ENCODE peak calls at places on chromosome 10, in five cellular contexts. W is fibroblast of pulmonary artery, H is thyroid gland, K is kidney epithelial cell, L is pancreas. Y is an unnamed sample.

GRCh38 chr10:26770069-26770468 is 72.6 kb downstream of the PDSS1 start:
- DNase-seq in H (no peak), L (no peak), K (no peak), W (no peak), Y (no peak)

GRCh38 chr10:100927266-100927665 is 14.5 kb downstream of the SLF2 start:
- DNase-seq in H (no peak), W (peak), L (no peak), K (no peak), Y (no peak)

GRCh38 chr10:24579911-24580310 is 143.8 kb downstream of the ARHGAP21 start:
- DNase-seq in L (no peak), W (no peak), H (no peak), K (no peak), Y (no peak)

GRCh38 chr10:106609466-106609865 is 555.0 kb downstream of the SORCS1 start:
- DNase-seq in H (no peak), L (no peak), K (no peak), W (no peak), Y (no peak)

GRCh38 chr10:28790146-28790545 is 112.8 kb downstream of the BAMBI start:
- DNase-seq in H (no peak), W (no peak), L (no peak), K (no peak), Y (no peak)

GRCh38 chr10:18406136-18406535 is 245.3 kb downstream of the NSUN6 start:
- DNase-seq in W (no peak), L (no peak), K (no peak), H (no peak), Y (no peak)

GRCh38 chr10:77179015-77179695 is 458.5 kb downstream of the KCNMA1 start:
- DNase-seq in L (no peak), W (peak), K (peak), H (peak), Y (no peak)

GRCh38 chr10:73655990-73656298 is at the start of gene SYNPO2L:
- DNase-seq in W (no peak), L (no peak), H (no peak), K (no peak), Y (no peak)

GRCh38 chr10:68348265-68348741 is 15.6 kb upstream of the PBLD start:
- DNase-seq in K (no peak), H (peak), L (no peak), W (peak), Y (peak)

GRCh38 chr10:14648042-14648765 is 126.5 kb downstream of the FAM107B start:
- DNase-seq in K (peak), H (peak), L (peak), W (peak), Y (peak)

GRCh38 chr10:69422676-69423075 is 6.0 kb upstream of the TACR2 start:
- DNase-seq in H (no peak), W (no peak), K (no peak), L (no peak), Y (no peak)

GRCh38 chr10:21141946-21142345 is 244.8 kb upstream of the NEBL start:
- DNase-seq in H (no peak), L (no peak), K (no peak), W (no peak), Y (no peak)

GRCh38 chr10:115092555-115093285 is 445 bp upstream of the ATRNL1 start:
- DNase-seq in W (peak), K (no peak), H (peak), L (peak), Y (no peak)

GRCh38 chr10:28130267-28130666 is 131.4 kb upstream of the ODAD2 start:
- DNase-seq in H (no peak), L (no peak), K (no peak), W (peak), Y (no peak)

GRCh38 chr10:75461672-75462649 is 30.5 kb downstream of the LRMDA start:
- DNase-seq in K (no peak), H (no peak), L (no peak), W (no peak), Y (no peak)

GRCh38 chr10:75165684-75166622 is 44.6 kb upstream of the VDAC2 start:
- DNase-seq in W (peak), K (no peak), L (no peak), H (no peak), Y (no peak)

GRCh38 chr10:46541017-46541661 is 15.3 kb downstream of the GPRIN2 start:
- DNase-seq in H (peak), K (no peak), L (peak), W (no peak), Y (no peak)

DNA sequence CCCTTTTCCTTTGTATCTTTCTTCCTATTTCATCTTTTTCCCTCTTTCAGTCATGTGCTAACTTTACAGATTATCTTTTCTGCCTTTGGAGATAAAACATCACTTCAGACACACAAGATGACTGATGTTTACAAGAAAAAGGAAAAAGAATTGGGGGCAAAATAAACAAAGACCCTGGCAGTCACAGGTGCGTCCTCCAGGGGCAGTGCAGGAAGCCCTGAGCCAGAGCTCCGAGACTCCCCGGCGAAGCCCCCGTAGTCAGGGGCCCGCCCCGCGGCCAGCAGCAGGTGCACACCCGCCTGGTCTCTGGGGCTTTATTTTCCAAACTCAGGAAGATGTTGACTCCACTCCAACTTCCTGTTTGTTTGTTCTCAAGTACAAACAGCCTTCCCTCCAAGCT is 10.2 kb downstream of the STK32C start:
- DNase-seq in H (no peak), K (no peak), L (no peak), W (no peak), Y (no peak)
- TF ChIP-seq CTCF in H (no peak), K (no peak), L (no peak), W (no peak), Y (no peak)

GRCh38 chr10:52883996-52884871 is 111.7 kb upstream of the MBL2 start:
- DNase-seq in L (peak), W (peak), H (peak), K (peak), Y (no peak)
- TF ChIP-seq CTCF in L (peak), W (peak), H (peak), K (peak), Y (no peak)

GRCh38 chr10:4555920-4556319 is 270.1 kb upstream of the AKR1E2 start:
- DNase-seq in H (no peak), W (no peak), L (no peak), K (no peak), Y (no peak)
- TF ChIP-seq CTCF in H (no peak), W (no peak), L (no peak), K (no peak), Y (no peak)

DNA sequence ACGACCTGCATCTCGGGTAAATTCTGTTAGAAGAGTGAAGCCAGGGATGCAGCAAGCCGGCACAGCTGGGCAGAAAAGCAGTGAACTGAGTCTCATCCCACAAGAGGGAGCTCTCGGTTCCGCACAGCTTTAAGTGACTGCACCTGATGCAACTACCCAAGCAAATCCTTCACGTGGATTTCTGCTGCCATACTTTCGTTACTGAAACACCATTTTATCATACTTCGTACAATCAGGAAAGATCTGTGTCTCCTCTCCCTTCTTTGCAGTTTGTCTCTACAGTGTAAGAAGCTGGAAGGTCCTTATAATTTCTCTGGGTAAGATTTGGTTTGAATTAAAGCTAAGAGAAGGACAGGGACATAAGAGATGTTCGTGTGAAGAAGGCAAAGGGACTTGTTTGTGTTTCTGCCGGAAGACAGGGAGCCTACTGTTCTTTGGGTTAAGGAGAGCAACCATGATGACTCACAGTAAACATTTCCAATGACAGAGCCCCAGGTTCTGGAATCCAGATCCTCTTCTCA is 427.0 kb downstream of the GPAM start:
- DNase-seq in H (peak), K (peak), W (no peak), L (peak), Y (no peak)
- TF ChIP-seq CTCF in H (peak), K (peak), W (no peak), L (no peak), Y (no peak)

DNA sequence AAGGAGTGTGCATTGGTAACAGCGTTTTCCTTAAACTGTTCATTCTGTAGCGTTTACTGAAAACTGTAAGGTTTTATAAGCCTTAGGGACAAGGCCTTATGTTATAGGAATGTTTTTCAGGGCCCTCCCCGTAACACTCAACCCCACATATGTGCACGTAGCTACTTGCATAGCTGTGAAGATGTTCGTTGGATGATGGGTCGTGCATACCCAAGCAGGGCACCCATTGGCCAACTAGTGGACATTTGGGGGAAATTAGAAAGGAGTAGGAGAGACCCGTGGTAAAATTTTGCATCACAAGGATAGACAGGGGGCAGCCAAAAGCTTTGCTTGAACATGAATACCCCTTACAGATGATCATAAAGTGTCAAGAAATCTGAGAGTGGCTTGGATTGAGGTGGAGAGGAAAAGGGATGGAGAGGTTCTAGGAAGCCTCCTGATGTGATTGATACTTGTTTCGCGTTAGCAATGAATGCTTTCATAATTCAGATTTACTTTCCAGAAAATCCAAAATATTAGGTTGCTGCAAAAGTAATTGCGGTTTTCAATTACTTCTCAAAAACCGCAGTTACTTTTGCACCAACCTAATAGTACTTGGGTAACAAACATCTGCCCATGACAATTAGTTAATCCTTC is 878 bp downstream of the SEC61A2 start:
- DNase-seq in W (peak), H (peak), L (no peak), K (peak), Y (no peak)
- TF ChIP-seq CTCF in W (peak), H (peak), L (no peak), K (peak), Y (peak)

DNA sequence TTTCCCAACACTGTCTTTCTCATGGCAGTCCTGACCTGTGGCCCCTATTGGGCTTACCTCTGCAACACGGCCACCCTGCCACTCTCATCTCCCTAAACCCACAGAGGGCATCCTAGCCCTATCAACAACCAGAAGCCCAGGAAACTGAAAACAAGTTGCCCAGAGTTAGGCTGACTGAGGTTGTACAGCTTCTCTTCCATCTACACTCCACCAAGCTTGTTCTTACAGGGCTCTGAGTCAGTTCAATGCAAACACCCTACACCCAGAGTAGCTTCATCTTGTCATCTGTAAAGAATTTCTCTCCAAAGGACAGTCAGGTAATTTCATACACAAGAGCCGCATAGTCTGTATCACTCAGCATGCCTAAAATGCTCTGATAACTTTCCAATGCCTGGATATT is 175.4 kb downstream of the ARID5B start:
- DNase-seq in L (no peak), W (peak), K (peak), H (no peak), Y (no peak)
- TF ChIP-seq CTCF in L (no peak), W (no peak), K (no peak), H (no peak), Y (no peak)

GRCh38 chr10:44969854-44970253 is 8.8 kb downstream of the DEPP1 start:
- DNase-seq in H (no peak), K (no peak), W (no peak), L (peak), Y (no peak)
- TF ChIP-seq CTCF in H (no peak), K (no peak), W (no peak), L (no peak), Y (no peak)

DNA sequence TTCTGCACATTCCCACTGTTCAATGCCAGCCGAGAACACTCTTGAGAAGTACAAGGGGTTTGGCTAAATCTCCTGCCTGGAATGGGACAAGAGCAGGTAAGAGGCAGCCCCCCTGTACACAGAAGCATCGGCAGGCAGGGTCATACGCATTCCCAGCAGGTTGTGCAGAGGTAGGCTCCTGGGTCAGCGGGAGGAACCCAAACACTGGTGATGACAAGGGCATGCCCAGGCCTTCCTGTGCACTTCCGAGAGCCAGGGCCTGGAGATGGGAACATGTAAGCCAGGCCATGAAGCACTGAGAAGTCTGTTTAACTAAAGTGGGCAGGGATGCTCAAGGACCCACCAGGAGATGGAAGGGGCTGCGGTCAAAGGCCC is 130.3 kb upstream of the CHST15 start:
- DNase-seq in W (no peak), L (no peak), K (no peak), H (no peak), Y (no peak)
- TF ChIP-seq CTCF in W (no peak), L (no peak), K (no peak), H (no peak), Y (no peak)

Y was measured in natural killer cell.